ENCODE peak calls at places on chromosomes 5 and 9, in six cellular contexts. One of them, this sample, is unnamed.

GRCh38 chr5:172669808-172670402 is 28.8 kb downstream of the NEURL1B start:
- DNase-seq in neuronal stem cell: no peak
- DNase-seq in neural progenitor cell: no peak
- DNase-seq in bronchial epithelial cell: no peak
- DNase-seq in fibroblast of lung: no peak
- DNase-seq in uterus: no peak
- DNase-seq in this sample: no peak

GRCh38 chr5:19927170-19927569 is 60.8 kb downstream of the CDH18 start:
- DNase-seq in neuronal stem cell: no peak
- DNase-seq in fibroblast of lung: no peak
- DNase-seq in uterus: no peak
- DNase-seq in bronchial epithelial cell: no peak
- DNase-seq in neural progenitor cell: no peak
- DNase-seq in this sample: no peak

GRCh38 chr5:177611446-177612214 is 11.7 kb downstream of the B4GALT7 start:
- DNase-seq in uterus: no peak
- DNase-seq in fibroblast of lung: no peak
- DNase-seq in neuronal stem cell: no peak
- DNase-seq in neural progenitor cell: no peak
- DNase-seq in bronchial epithelial cell: no peak
- DNase-seq in this sample: no peak

GRCh38 chr5:16619136-16619535 is 2.3 kb upstream of the RETREG1 start:
- DNase-seq in neural progenitor cell: no peak
- DNase-seq in bronchial epithelial cell: no peak
- DNase-seq in neuronal stem cell: no peak
- DNase-seq in uterus: no peak
- DNase-seq in fibroblast of lung: no peak
- DNase-seq in this sample: no peak

GRCh38 chr5:116135344-116135743 is 50.5 kb downstream of the COMMD10 start:
- DNase-seq in fibroblast of lung: no peak
- DNase-seq in neural progenitor cell: no peak
- DNase-seq in neuronal stem cell: no peak
- DNase-seq in uterus: no peak
- DNase-seq in bronchial epithelial cell: no peak
- DNase-seq in this sample: no peak

GRCh38 chr9:137638680-137639079 is 19.9 kb downstream of the EHMT1 start:
- DNase-seq in bronchial epithelial cell: no peak
- DNase-seq in uterus: no peak
- DNase-seq in neuronal stem cell: no peak
- DNase-seq in fibroblast of lung: no peak
- DNase-seq in neural progenitor cell: no peak
- DNase-seq in this sample: no peak

GRCh38 chr5:98414938-98415337 is 358.5 kb upstream of the RGMB start:
- DNase-seq in neural progenitor cell: no peak
- DNase-seq in bronchial epithelial cell: peak; percentile 98
- DNase-seq in uterus: no peak
- DNase-seq in neuronal stem cell: no peak
- DNase-seq in fibroblast of lung: peak; percentile 68
- DNase-seq in this sample: peak; percentile 69

GRCh38 chr5:101520417-101520816 is 617.3 kb upstream of the ST8SIA4 start:
- DNase-seq in fibroblast of lung: no peak
- DNase-seq in neuronal stem cell: no peak
- DNase-seq in bronchial epithelial cell: no peak
- DNase-seq in neural progenitor cell: no peak
- DNase-seq in uterus: no peak
- DNase-seq in this sample: peak; percentile 37

GRCh38 chr9:98017306-98017705 is 34.2 kb downstream of the ANP32B start:
- DNase-seq in uterus: no peak
- DNase-seq in bronchial epithelial cell: no peak
- DNase-seq in fibroblast of lung: no peak
- DNase-seq in neuronal stem cell: no peak
- DNase-seq in neural progenitor cell: no peak
- DNase-seq in this sample: no peak

GRCh38 chr5:134945041-134945440 is 22.7 kb upstream of the CATSPER3 start:
- DNase-seq in neuronal stem cell: no peak
- DNase-seq in neural progenitor cell: peak; percentile 14
- DNase-seq in uterus: no peak
- DNase-seq in fibroblast of lung: no peak
- DNase-seq in bronchial epithelial cell: no peak
- DNase-seq in this sample: no peak

GRCh38 chr9:73531658-73532057 is 380.0 kb downstream of the ANXA1 start:
- DNase-seq in fibroblast of lung: no peak
- DNase-seq in neuronal stem cell: no peak
- DNase-seq in bronchial epithelial cell: no peak
- DNase-seq in neural progenitor cell: no peak
- DNase-seq in uterus: no peak
- DNase-seq in this sample: no peak

GRCh38 chr5:158992104-158992740 is 107.5 kb downstream of the EBF1 start:
- DNase-seq in fibroblast of lung: peak; percentile 96
- DNase-seq in bronchial epithelial cell: no peak
- DNase-seq in neuronal stem cell: no peak
- DNase-seq in neural progenitor cell: no peak
- DNase-seq in uterus: no peak
- DNase-seq in this sample: no peak

GRCh38 chr9:29691758-29692407 is 2118.6 kb upstream of the C9orf72 start:
- DNase-seq in neuronal stem cell: peak; percentile 15
- DNase-seq in bronchial epithelial cell: peak; percentile 50
- DNase-seq in uterus: no peak
- DNase-seq in fibroblast of lung: peak; percentile 25
- DNase-seq in neural progenitor cell: peak; percentile 79
- DNase-seq in this sample: no peak

GRCh38 chr5:29197636-29198035 is 1995.8 kb upstream of the CDH6 start:
- DNase-seq in neural progenitor cell: no peak
- DNase-seq in neuronal stem cell: no peak
- DNase-seq in uterus: no peak
- DNase-seq in bronchial epithelial cell: peak; percentile 7
- DNase-seq in fibroblast of lung: no peak
- DNase-seq in this sample: no peak

GRCh38 chr9:38380872-38381534 is 11.5 kb upstream of the ALDH1B1 start:
- DNase-seq in neuronal stem cell: peak; percentile 32
- DNase-seq in uterus: no peak
- DNase-seq in bronchial epithelial cell: no peak
- DNase-seq in neural progenitor cell: peak; percentile 68
- DNase-seq in fibroblast of lung: no peak
- DNase-seq in this sample: peak; percentile 81

GRCh38 chr9:130872511-130872910 is 24.1 kb downstream of the QRFP start:
- DNase-seq in neural progenitor cell: no peak
- DNase-seq in uterus: no peak
- DNase-seq in fibroblast of lung: no peak
- DNase-seq in neuronal stem cell: no peak
- DNase-seq in bronchial epithelial cell: no peak
- DNase-seq in this sample: no peak
- H3K36me3 ChIP-seq in neural progenitor cell: no peaks in the 10 kb centered on the region
- H3K36me3 ChIP-seq in uterus: no peaks in the 10 kb centered on the region
- H3K36me3 ChIP-seq in fibroblast of lung: peaks cover 31% of the 10 kb centered on the region
- H3K36me3 ChIP-seq in neuronal stem cell: peaks cover 94% of the 10 kb centered on the region
- H3K36me3 ChIP-seq in bronchial epithelial cell: peaks cover 31% of the 10 kb centered on the region
- H3K36me3 ChIP-seq in this sample: no peaks in the 10 kb centered on the region

GRCh38 chr5:92086059-92086811 is 703.1 kb upstream of the ARRDC3 start:
- DNase-seq in bronchial epithelial cell: no peak
- DNase-seq in uterus: no peak
- DNase-seq in neuronal stem cell: no peak
- DNase-seq in neural progenitor cell: no peak
- DNase-seq in fibroblast of lung: no peak
- DNase-seq in this sample: no peak
- H3K36me3 ChIP-seq in bronchial epithelial cell: no peaks in the 10 kb centered on the region
- H3K36me3 ChIP-seq in uterus: no peaks in the 10 kb centered on the region
- H3K36me3 ChIP-seq in neuronal stem cell: no peaks in the 10 kb centered on the region
- H3K36me3 ChIP-seq in neural progenitor cell: no peaks in the 10 kb centered on the region
- H3K36me3 ChIP-seq in fibroblast of lung: no peaks in the 10 kb centered on the region
- H3K36me3 ChIP-seq in this sample: no peaks in the 10 kb centered on the region

GRCh38 chr5:133117166-133117929 is 65.5 kb downstream of the HSPA4 start:
- DNase-seq in neuronal stem cell: no peak
- DNase-seq in uterus: no peak
- DNase-seq in fibroblast of lung: no peak
- DNase-seq in neural progenitor cell: no peak
- DNase-seq in bronchial epithelial cell: no peak
- DNase-seq in this sample: no peak
- H3K36me3 ChIP-seq in neuronal stem cell: no peaks in the 10 kb centered on the region
- H3K36me3 ChIP-seq in uterus: no peaks in the 10 kb centered on the region
- H3K36me3 ChIP-seq in fibroblast of lung: no peaks in the 10 kb centered on the region
- H3K36me3 ChIP-seq in neural progenitor cell: no peaks in the 10 kb centered on the region
- H3K36me3 ChIP-seq in bronchial epithelial cell: no peaks in the 10 kb centered on the region
- H3K36me3 ChIP-seq in this sample: no peaks in the 10 kb centered on the region

GRCh38 chr9:32384002-32384363 is 460 bp upstream of the ACO1 start:
- DNase-seq in neuronal stem cell: no peak
- DNase-seq in bronchial epithelial cell: peak; percentile 15
- DNase-seq in neural progenitor cell: no peak
- DNase-seq in uterus: no peak
- DNase-seq in fibroblast of lung: no peak
- DNase-seq in this sample: peak; percentile 2

GRCh38 chr9:32384364-32385134 is at the start of gene ACO1:
- DNase-seq in uterus: peak; percentile 87
- DNase-seq in bronchial epithelial cell: peak; percentile 46
- DNase-seq in fibroblast of lung: peak; percentile 83
- DNase-seq in neural progenitor cell: peak; percentile 96
- DNase-seq in neuronal stem cell: peak; percentile 90
- DNase-seq in this sample: peak; percentile 62

GRCh38 chr9:32387256-32387655 is 2.8 kb downstream of the ACO1 start:
- DNase-seq in fibroblast of lung: no peak
- DNase-seq in neuronal stem cell: no peak
- DNase-seq in neural progenitor cell: no peak
- DNase-seq in uterus: no peak
- DNase-seq in bronchial epithelial cell: no peak
- DNase-seq in this sample: no peak

GRCh38 chr9:32385885-32386283 is 1.4 kb downstream of the ACO1 start:
- DNase-seq in bronchial epithelial cell: no peak
- DNase-seq in neuronal stem cell: no peak
- DNase-seq in fibroblast of lung: no peak
- DNase-seq in neural progenitor cell: no peak
- DNase-seq in uterus: no peak
- DNase-seq in this sample: no peak

GRCh38 chr9:32385135-32385884 is 867 bp downstream of the ACO1 start:
- DNase-seq in uterus: no peak
- DNase-seq in neuronal stem cell: no peak
- DNase-seq in neural progenitor cell: no peak
- DNase-seq in fibroblast of lung: peak; percentile 17
- DNase-seq in bronchial epithelial cell: peak; percentile 25
- DNase-seq in this sample: no peak
- H3K36me3 ChIP-seq in uterus: no peaks in the 10 kb centered on the region
- H3K36me3 ChIP-seq in neuronal stem cell: no peaks in the 10 kb centered on the region
- H3K36me3 ChIP-seq in neural progenitor cell: no peaks in the 10 kb centered on the region
- H3K36me3 ChIP-seq in fibroblast of lung: peaks cover 2% of the 10 kb centered on the region
- H3K36me3 ChIP-seq in bronchial epithelial cell: no peaks in the 10 kb centered on the region
- H3K36me3 ChIP-seq in this sample: no peaks in the 10 kb centered on the region

GRCh38 chr9:122239722-122240121 is 11.0 kb upstream of the LHX6 start:
- DNase-seq in bronchial epithelial cell: no peak
- DNase-seq in uterus: no peak
- DNase-seq in neural progenitor cell: no peak
- DNase-seq in fibroblast of lung: no peak
- DNase-seq in neuronal stem cell: no peak
- DNase-seq in this sample: no peak

GRCh38 chr9:122246666-122247065 is 17.9 kb upstream of the LHX6 start:
- DNase-seq in neural progenitor cell: no peak
- DNase-seq in uterus: no peak
- DNase-seq in neuronal stem cell: no peak
- DNase-seq in fibroblast of lung: no peak
- DNase-seq in bronchial epithelial cell: no peak
- DNase-seq in this sample: no peak

GRCh38 chr9:122248448-122248865 is 16.2 kb downstream of the RBM18 start:
- DNase-seq in uterus: peak; percentile 31
- DNase-seq in neuronal stem cell: no peak
- DNase-seq in neural progenitor cell: no peak
- DNase-seq in bronchial epithelial cell: peak; percentile 88
- DNase-seq in fibroblast of lung: no peak
- DNase-seq in this sample: no peak

DNA sequence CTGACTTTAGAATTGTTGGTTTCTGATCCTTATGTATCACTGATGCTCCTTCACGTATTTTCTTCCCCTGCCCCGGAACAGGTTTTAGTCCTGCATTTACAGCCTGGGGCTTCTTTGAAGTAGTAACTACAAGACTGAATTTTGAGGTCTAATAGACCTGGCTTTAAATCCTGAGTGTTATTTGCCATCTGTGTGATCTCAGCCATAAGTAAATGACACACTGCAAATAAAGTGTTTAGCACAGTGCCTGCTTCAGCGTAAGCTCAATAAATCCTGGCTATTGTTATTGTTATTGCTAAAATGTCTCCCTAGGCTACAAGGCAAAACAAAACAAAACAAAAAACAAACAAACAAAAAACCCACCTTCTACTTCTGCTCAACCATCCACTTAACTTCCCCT is 15.6 kb upstream of the LHX6 start:
- DNase-seq in bronchial epithelial cell: no peak
- DNase-seq in uterus: no peak
- DNase-seq in fibroblast of lung: no peak
- DNase-seq in neural progenitor cell: no peak
- DNase-seq in neuronal stem cell: no peak
- DNase-seq in this sample: no peak
- H3K36me3 ChIP-seq in bronchial epithelial cell: peaks cover 20% of the 10 kb centered on the region
- H3K36me3 ChIP-seq in uterus: no peaks in the 10 kb centered on the region
- H3K36me3 ChIP-seq in fibroblast of lung: peaks cover 2% of the 10 kb centered on the region
- H3K36me3 ChIP-seq in neural progenitor cell: peaks cover 4% of the 10 kb centered on the region
- H3K36me3 ChIP-seq in neuronal stem cell: peaks cover 88% of the 10 kb centered on the region
- H3K36me3 ChIP-seq in this sample: peaks cover 2% of the 10 kb centered on the region

DNA sequence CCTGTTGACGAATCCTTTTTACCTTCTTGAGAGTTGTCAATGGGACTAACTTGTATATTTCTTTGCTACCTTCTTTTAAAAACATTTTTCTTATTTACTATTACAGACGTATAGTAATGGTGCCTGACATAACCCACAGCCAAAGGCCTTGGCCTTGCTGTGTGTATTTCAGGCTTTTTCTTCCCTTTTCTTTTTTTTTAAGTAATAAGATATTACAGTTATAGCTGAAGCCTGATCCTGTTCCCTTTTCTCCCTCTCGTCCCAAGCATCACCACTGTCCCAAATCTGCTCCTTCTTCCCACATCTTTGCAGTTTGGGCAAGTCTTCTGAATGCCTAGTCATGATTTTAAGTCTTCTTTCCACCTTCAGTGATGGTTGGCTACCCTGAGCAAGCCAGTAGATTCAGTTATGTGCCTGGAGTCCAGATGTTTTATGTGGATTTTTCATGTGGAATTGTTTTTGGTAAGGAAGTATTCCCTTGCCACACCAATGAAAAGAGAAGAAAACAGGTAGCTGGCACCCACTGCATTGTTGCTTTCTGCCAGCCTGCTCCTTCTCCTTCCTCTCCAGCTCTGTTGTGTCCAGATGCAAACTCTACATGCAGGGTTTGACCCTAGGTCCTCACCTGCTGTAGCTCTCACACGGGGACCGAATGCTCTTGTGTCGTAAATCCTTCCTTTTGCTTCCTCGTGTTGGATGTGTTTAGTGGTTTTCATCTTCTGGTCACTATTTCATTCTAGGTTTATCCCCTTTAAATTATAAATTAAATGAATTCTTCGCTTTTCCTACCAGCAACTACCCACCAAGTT is 26.5 kb downstream of the ABL1 start:
- DNase-seq in neuronal stem cell: no peak
- DNase-seq in uterus: no peak
- DNase-seq in bronchial epithelial cell: no peak
- DNase-seq in neural progenitor cell: no peak
- DNase-seq in fibroblast of lung: no peak
- DNase-seq in this sample: no peak
- H3K36me3 ChIP-seq in neuronal stem cell: peaks cover 88% of the 10 kb centered on the region
- H3K36me3 ChIP-seq in uterus: no peaks in the 10 kb centered on the region
- H3K36me3 ChIP-seq in bronchial epithelial cell: peaks cover 9% of the 10 kb centered on the region
- H3K36me3 ChIP-seq in neural progenitor cell: peaks cover 9% of the 10 kb centered on the region
- H3K36me3 ChIP-seq in fibroblast of lung: peaks cover 12% of the 10 kb centered on the region
- H3K36me3 ChIP-seq in this sample: no peaks in the 10 kb centered on the region